ENCODE peak calls at places on chromosomes 12 and 14, in four cellular contexts. G, C, P and F are unnamed samples.

GRCh38 chr12:7994731-7995205 is 37.7 kb upstream of the FOXJ2 start:
- DNase-seq in G (no peak), P (no peak), C (no peak), F (no peak)

GRCh38 chr12:12899530-12900380 is 8.4 kb downstream of the GPRC5A start:
- DNase-seq in C (peak; percentile 79), G (peak; percentile 11), P (peak; percentile 60), F (no peak)

GRCh38 chr14:72678360-72678759 is 215.5 kb downstream of the DPF3 start:
- DNase-seq in G (no peak), C (no peak), P (no peak), F (no peak)

GRCh38 chr14:22375321-22375930 is 213.6 kb downstream of the DAD1 start:
- DNase-seq in G (no peak), P (no peak), C (peak; percentile 17), F (no peak)

GRCh38 chr12:51270067-51270846 is at the start of gene SMAGP:
- DNase-seq in G (peak; percentile 36), C (no peak), P (peak; percentile 46), F (peak; percentile 65)

GRCh38 chr12:9667403-9667802 is 2.1 kb upstream of the CLEC2D start:
- DNase-seq in C (no peak), G (no peak), P (no peak), F (no peak)

GRCh38 chr12:24177889-24178288 is 228.4 kb upstream of the SOX5 start:
- DNase-seq in P (no peak), G (no peak), C (no peak), F (no peak)

GRCh38 chr12:130339946-130340345 is 2.3 kb downstream of the PIWIL1 start:
- DNase-seq in G (no peak), P (no peak), C (no peak), F (no peak)

GRCh38 chr12:92068441-92068840 is 77.2 kb downstream of the BTG1 start:
- DNase-seq in C (no peak), P (no peak), G (no peak), F (no peak)

GRCh38 chr12:63394349-63394748 is 243.3 kb upstream of the AVPR1A start:
- DNase-seq in C (no peak), G (no peak), P (no peak), F (no peak)

GRCh38 chr12:9773216-9773877 is 12.6 kb upstream of the CD69 start:
- DNase-seq in P (no peak), C (no peak), G (no peak), F (no peak)

GRCh38 chr12:1474567-1475153 is 119.7 kb downstream of the FBXL14 start:
- DNase-seq in G (no peak), P (no peak), C (peak; percentile 62), F (no peak)

GRCh38 chr12:132030367-132031038 is 80.8 kb downstream of the EP400 start:
- DNase-seq in C (no peak), P (no peak), G (no peak), F (no peak)